ENCODE peak calls at places on chromosomes 13 and 19, in seven cellular contexts. One of them, this sample, is unnamed.

GRCh38 chr13:47478985-47479384 is 522.1 kb downstream of the SUCLA2 start:
- DNase-seq in thoracic aorta: no peak
- DNase-seq in uterus: no peak
- DNase-seq in psoas muscle: no peak
- DNase-seq in sigmoid colon: no peak
- DNase-seq in WERI-Rb-1: no peak
- DNase-seq in ovary: no peak
- DNase-seq in this sample: no peak

GRCh38 chr13:21481359-21481758 is 22.3 kb upstream of the ZDHHC20 start:
- DNase-seq in thoracic aorta: no peak
- DNase-seq in uterus: no peak
- DNase-seq in psoas muscle: no peak
- DNase-seq in sigmoid colon: no peak
- DNase-seq in WERI-Rb-1: no peak
- DNase-seq in ovary: no peak
- DNase-seq in this sample: no peak

GRCh38 chr19:10510301-10510802 is 6.9 kb downstream of the S1PR5 start:
- DNase-seq in thoracic aorta: no peak
- DNase-seq in uterus: no peak
- DNase-seq in psoas muscle: no peak
- DNase-seq in sigmoid colon: no peak
- DNase-seq in WERI-Rb-1: peak; percentile 69
- DNase-seq in ovary: no peak
- DNase-seq in this sample: no peak

GRCh38 chr19:6800991-6801396 is 28.5 kb downstream of the VAV1 start:
- DNase-seq in thoracic aorta: no peak
- DNase-seq in uterus: no peak
- DNase-seq in psoas muscle: no peak
- DNase-seq in sigmoid colon: no peak
- DNase-seq in WERI-Rb-1: no peak
- DNase-seq in ovary: no peak
- DNase-seq in this sample: no peak

GRCh38 chr13:100636441-100636840 is 38.2 kb downstream of the TMTC4 start:
- DNase-seq in thoracic aorta: no peak
- DNase-seq in uterus: no peak
- DNase-seq in psoas muscle: no peak
- DNase-seq in sigmoid colon: no peak
- DNase-seq in WERI-Rb-1: no peak
- DNase-seq in ovary: no peak
- DNase-seq in this sample: no peak

GRCh38 chr13:38690231-38690630 is 3.4 kb downstream of the FREM2 start:
- DNase-seq in thoracic aorta: no peak
- DNase-seq in uterus: no peak
- DNase-seq in psoas muscle: no peak
- DNase-seq in sigmoid colon: no peak
- DNase-seq in WERI-Rb-1: no peak
- DNase-seq in ovary: no peak
- DNase-seq in this sample: no peak

GRCh38 chr19:4304509-4305252 is at the start of gene FSD1:
- DNase-seq in thoracic aorta: no peak
- DNase-seq in uterus: no peak
- DNase-seq in psoas muscle: no peak
- DNase-seq in sigmoid colon: no peak
- DNase-seq in WERI-Rb-1: peak; percentile 71
- DNase-seq in ovary: peak; percentile 51
- DNase-seq in this sample: no peak

GRCh38 chr19:13574933-13575332 is 68.7 kb upstream of the CACNA1A start:
- DNase-seq in thoracic aorta: no peak
- DNase-seq in uterus: no peak
- DNase-seq in psoas muscle: no peak
- DNase-seq in sigmoid colon: no peak
- DNase-seq in WERI-Rb-1: peak; percentile 12
- DNase-seq in ovary: no peak
- DNase-seq in this sample: no peak

GRCh38 chr19:7505682-7506384 is 10.1 kb upstream of the ZNF358 start:
- DNase-seq in thoracic aorta: no peak
- DNase-seq in uterus: no peak
- DNase-seq in psoas muscle: no peak
- DNase-seq in sigmoid colon: peak; percentile 64
- DNase-seq in WERI-Rb-1: no peak
- DNase-seq in ovary: no peak
- DNase-seq in this sample: no peak

GRCh38 chr19:5539431-5539833 is 28.3 kb downstream of the TINCR start:
- DNase-seq in thoracic aorta: no peak
- DNase-seq in uterus: no peak
- DNase-seq in psoas muscle: no peak
- DNase-seq in sigmoid colon: no peak
- DNase-seq in WERI-Rb-1: peak; percentile 21
- DNase-seq in ovary: no peak
- DNase-seq in this sample: no peak

GRCh38 chr19:4365791-4366665 is 22.7 kb downstream of the MPND start:
- DNase-seq in thoracic aorta: no peak
- DNase-seq in uterus: no peak
- DNase-seq in psoas muscle: no peak
- DNase-seq in sigmoid colon: no peak
- DNase-seq in WERI-Rb-1: no peak
- DNase-seq in ovary: peak; percentile 33
- DNase-seq in this sample: peak; percentile 67

GRCh38 chr13:32581177-32581786 is 5.0 kb upstream of the PDS5B start:
- DNase-seq in thoracic aorta: no peak
- DNase-seq in uterus: no peak
- DNase-seq in psoas muscle: no peak
- DNase-seq in sigmoid colon: no peak
- DNase-seq in WERI-Rb-1: no peak
- DNase-seq in ovary: no peak
- DNase-seq in this sample: no peak

GRCh38 chr13:27744861-27745260 is 47.4 kb upstream of the GSX1 start:
- DNase-seq in thoracic aorta: no peak
- DNase-seq in uterus: no peak
- DNase-seq in psoas muscle: no peak
- DNase-seq in sigmoid colon: no peak
- DNase-seq in WERI-Rb-1: no peak
- DNase-seq in ovary: no peak
- DNase-seq in this sample: no peak

GRCh38 chr13:40401911-40402776 is 264.3 kb downstream of the FOXO1 start:
- DNase-seq in thoracic aorta: peak; percentile 93
- DNase-seq in uterus: peak; percentile 98
- DNase-seq in psoas muscle: peak; percentile 98
- DNase-seq in sigmoid colon: peak; percentile 99
- DNase-seq in WERI-Rb-1: no peak
- DNase-seq in ovary: peak; percentile 95
- DNase-seq in this sample: peak; percentile 97

GRCh38 chr19:13013649-13014048 is 18.4 kb downstream of the NFIX start:
- DNase-seq in thoracic aorta: no peak
- DNase-seq in uterus: peak; percentile 51
- DNase-seq in psoas muscle: no peak
- DNase-seq in sigmoid colon: no peak
- DNase-seq in WERI-Rb-1: no peak
- DNase-seq in ovary: no peak
- DNase-seq in this sample: no peak

GRCh38 chr13:53198699-53199098 is 170.1 kb downstream of the OLFM4 start:
- DNase-seq in thoracic aorta: no peak
- DNase-seq in uterus: no peak
- DNase-seq in psoas muscle: no peak
- DNase-seq in sigmoid colon: no peak
- DNase-seq in WERI-Rb-1: no peak
- DNase-seq in ovary: no peak
- DNase-seq in this sample: no peak

GRCh38 chr13:111303559-111303958 is 16.9 kb upstream of the TEX29 start:
- DNase-seq in thoracic aorta: no peak
- DNase-seq in uterus: no peak
- DNase-seq in psoas muscle: no peak
- DNase-seq in sigmoid colon: no peak
- DNase-seq in WERI-Rb-1: no peak
- DNase-seq in ovary: no peak
- DNase-seq in this sample: no peak

GRCh38 chr19:7004313-7004931 is 16.8 kb downstream of the MBD3L2B start:
- DNase-seq in thoracic aorta: no peak
- DNase-seq in uterus: no peak
- DNase-seq in psoas muscle: no peak
- DNase-seq in sigmoid colon: no peak
- DNase-seq in WERI-Rb-1: peak; percentile 14
- DNase-seq in ovary: no peak
- DNase-seq in this sample: no peak

GRCh38 chr19:9306443-9306842 is 3.2 kb downstream of the ZNF699 start:
- DNase-seq in thoracic aorta: no peak
- DNase-seq in uterus: no peak
- DNase-seq in psoas muscle: no peak
- DNase-seq in sigmoid colon: no peak
- DNase-seq in WERI-Rb-1: no peak
- DNase-seq in ovary: no peak
- DNase-seq in this sample: no peak

GRCh38 chr13:33992891-33993336 is 175.0 kb downstream of the RFC3 start:
- DNase-seq in thoracic aorta: no peak
- DNase-seq in uterus: no peak
- DNase-seq in psoas muscle: no peak
- DNase-seq in sigmoid colon: no peak
- DNase-seq in WERI-Rb-1: no peak
- DNase-seq in ovary: no peak
- DNase-seq in this sample: no peak

GRCh38 chr13:49421391-49421790 is 22.5 kb downstream of the CAB39L start:
- DNase-seq in thoracic aorta: no peak
- DNase-seq in uterus: no peak
- DNase-seq in psoas muscle: no peak
- DNase-seq in sigmoid colon: no peak
- DNase-seq in WERI-Rb-1: peak; percentile 39
- DNase-seq in ovary: no peak
- DNase-seq in this sample: no peak

GRCh38 chr13:67299072-67299635 is 69.0 kb upstream of the PCDH9 start:
- DNase-seq in thoracic aorta: no peak
- DNase-seq in uterus: no peak
- DNase-seq in psoas muscle: no peak
- DNase-seq in sigmoid colon: no peak
- DNase-seq in WERI-Rb-1: no peak
- DNase-seq in ovary: no peak
- DNase-seq in this sample: no peak

GRCh38 chr13:113650731-113651148 is 7.3 kb downstream of the ATP4B start:
- DNase-seq in thoracic aorta: no peak
- DNase-seq in uterus: no peak
- DNase-seq in psoas muscle: no peak
- DNase-seq in sigmoid colon: peak; percentile 33
- DNase-seq in WERI-Rb-1: peak; percentile 7
- DNase-seq in ovary: peak; percentile 7
- DNase-seq in this sample: peak; percentile 67

GRCh38 chr19:39172700-39173501 is 23.9 kb upstream of the NCCRP1 start:
- DNase-seq in thoracic aorta: no peak
- DNase-seq in uterus: no peak
- DNase-seq in psoas muscle: no peak
- DNase-seq in sigmoid colon: no peak
- DNase-seq in WERI-Rb-1: no peak
- DNase-seq in ovary: no peak
- DNase-seq in this sample: no peak

GRCh38 chr13:24264976-24265375 is 44.4 kb upstream of the C1QTNF9 start:
- DNase-seq in thoracic aorta: no peak
- DNase-seq in uterus: no peak
- DNase-seq in psoas muscle: no peak
- DNase-seq in sigmoid colon: no peak
- DNase-seq in WERI-Rb-1: no peak
- DNase-seq in ovary: no peak
- DNase-seq in this sample: no peak

GRCh38 chr13:38703255-38703654 is 16.4 kb downstream of the FREM2 start:
- DNase-seq in thoracic aorta: no peak
- DNase-seq in uterus: no peak
- DNase-seq in psoas muscle: no peak
- DNase-seq in sigmoid colon: no peak
- DNase-seq in WERI-Rb-1: no peak
- DNase-seq in ovary: no peak
- DNase-seq in this sample: no peak

GRCh38 chr19:21133633-21134032 is 8.2 kb upstream of the ZNF431 start:
- DNase-seq in thoracic aorta: no peak
- DNase-seq in uterus: no peak
- DNase-seq in psoas muscle: no peak
- DNase-seq in sigmoid colon: no peak
- DNase-seq in WERI-Rb-1: peak; percentile 69
- DNase-seq in ovary: no peak
- DNase-seq in this sample: no peak

DNA sequence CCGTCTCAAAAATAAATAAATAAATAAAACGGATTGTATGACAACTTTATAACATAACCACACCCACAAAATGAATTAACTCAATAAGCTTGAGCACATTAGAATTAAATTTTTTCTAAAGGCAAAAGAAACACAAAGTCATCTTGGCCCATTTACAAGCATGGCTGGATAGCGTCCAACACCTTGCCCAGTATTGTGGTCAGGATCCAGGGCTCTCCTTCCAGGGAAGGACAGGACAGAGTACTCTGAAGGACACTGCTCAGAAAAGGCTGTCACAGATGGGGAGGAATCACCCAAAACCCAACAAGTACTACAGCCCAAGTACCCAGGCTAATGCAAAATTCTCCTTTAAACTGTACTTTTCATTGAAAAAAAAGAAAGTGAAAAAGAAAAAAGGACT is 27.1 kb downstream of the SUGP2 start:
- DNase-seq in thoracic aorta: no peak
- DNase-seq in uterus: no peak
- DNase-seq in psoas muscle: no peak
- DNase-seq in sigmoid colon: no peak
- DNase-seq in WERI-Rb-1: no peak
- DNase-seq in ovary: no peak
- DNase-seq in this sample: no peak
- H3K27me3 ChIP-seq in thoracic aorta: no peaks in the 10 kb centered on the region
- H3K27me3 ChIP-seq in uterus: no peaks in the 10 kb centered on the region
- H3K27me3 ChIP-seq in psoas muscle: no peaks in the 10 kb centered on the region
- H3K27me3 ChIP-seq in sigmoid colon: no peaks in the 10 kb centered on the region
- H3K27me3 ChIP-seq in WERI-Rb-1: no peaks in the 10 kb centered on the region
- H3K27me3 ChIP-seq in ovary: no peaks in the 10 kb centered on the region
- H3K27me3 ChIP-seq in this sample: no peaks in the 10 kb centered on the region

GRCh38 chr19:32363175-32363574 is 17.8 kb downstream of the ZNF507 start:
- DNase-seq in thoracic aorta: no peak
- DNase-seq in uterus: no peak
- DNase-seq in psoas muscle: no peak
- DNase-seq in sigmoid colon: no peak
- DNase-seq in WERI-Rb-1: no peak
- DNase-seq in ovary: no peak
- DNase-seq in this sample: no peak
- H3K36me3 ChIP-seq in thoracic aorta: peaks cover 4% of the 10 kb centered on the region
- H3K36me3 ChIP-seq in uterus: no peaks in the 10 kb centered on the region
- H3K36me3 ChIP-seq in psoas muscle: peaks cover 14% of the 10 kb centered on the region
- H3K36me3 ChIP-seq in sigmoid colon: peaks cover 55% of the 10 kb centered on the region
- H3K36me3 ChIP-seq in WERI-Rb-1: peaks cover 57% of the 10 kb centered on the region
- H3K36me3 ChIP-seq in ovary: no peaks in the 10 kb centered on the region
- H3K36me3 ChIP-seq in this sample: peaks cover 38% of the 10 kb centered on the region

GRCh38 chr19:11639245-11639601 is 41.9 kb downstream of the ZNF627 start:
- DNase-seq in thoracic aorta: no peak
- DNase-seq in uterus: peak; percentile 17
- DNase-seq in psoas muscle: no peak
- DNase-seq in sigmoid colon: no peak
- DNase-seq in WERI-Rb-1: no peak
- DNase-seq in ovary: no peak
- DNase-seq in this sample: no peak
- H3K27ac ChIP-seq in thoracic aorta: no peak overlapping the region
- H3K27ac ChIP-seq in uterus: no peak overlapping the region
- H3K27ac ChIP-seq in psoas muscle: no peak overlapping the region
- H3K27ac ChIP-seq in sigmoid colon: no peak overlapping the region
- H3K27ac ChIP-seq in WERI-Rb-1: peak overlapping the region; percentile 89
- H3K27ac ChIP-seq in ovary: no peak overlapping the region
- H3K27ac ChIP-seq in this sample: no peak overlapping the region

DNA sequence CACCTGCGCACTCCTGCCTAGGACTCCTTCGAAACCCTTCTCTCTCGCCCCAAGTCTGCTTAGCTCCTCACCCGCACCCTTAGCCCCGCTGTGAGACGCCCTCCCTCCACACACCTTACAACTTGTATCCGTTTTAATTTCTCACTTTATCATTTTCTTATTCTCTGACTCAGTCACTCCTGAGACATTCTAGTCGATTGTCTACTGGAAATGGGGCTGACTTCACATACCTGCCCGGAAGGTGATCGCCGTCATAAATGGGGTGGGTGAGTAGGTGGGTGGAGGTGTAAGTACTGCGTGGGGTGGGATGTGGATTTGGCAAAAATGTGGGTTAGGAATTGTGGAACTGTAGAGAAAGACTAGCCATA is 714 bp downstream of the NDFIP2 start:
- DNase-seq in thoracic aorta: no peak
- DNase-seq in uterus: no peak
- DNase-seq in psoas muscle: no peak
- DNase-seq in sigmoid colon: no peak
- DNase-seq in WERI-Rb-1: no peak
- DNase-seq in ovary: no peak
- DNase-seq in this sample: no peak
- H3K27me3 ChIP-seq in thoracic aorta: no peaks in the 10 kb centered on the region
- H3K27me3 ChIP-seq in uterus: no peaks in the 10 kb centered on the region
- H3K27me3 ChIP-seq in psoas muscle: no peaks in the 10 kb centered on the region
- H3K27me3 ChIP-seq in sigmoid colon: no peaks in the 10 kb centered on the region
- H3K27me3 ChIP-seq in WERI-Rb-1: no peaks in the 10 kb centered on the region
- H3K27me3 ChIP-seq in ovary: no peaks in the 10 kb centered on the region
- H3K27me3 ChIP-seq in this sample: no peaks in the 10 kb centered on the region